ENCODE peak calls at places on chromosomes 2 and 18, in eight cellular contexts. One of them, this sample, is unnamed.

GRCh38 chr2:98935111-98935770 is 784 bp downstream of the CRACDL start:
- DNase-seq in posterior vena cava: no peak
- DNase-seq in HT1080: no peak
- DNase-seq in stimulated activated CD8-positive, alpha-beta memory T cell treated with anti-CD3 and anti-CD28 coated beads, Interleukin-15, amount 100 ng/mL, for 24 hours: no peak
- DNase-seq in tibial artery: no peak
- DNase-seq in AG09319: no peak
- DNase-seq in natural killer cell: no peak
- DNase-seq in body of pancreas: no peak
- DNase-seq in this sample: no peak

GRCh38 chr2:197196737-197197136 is 113.8 kb downstream of the ANKRD44 start:
- DNase-seq in posterior vena cava: no peak
- DNase-seq in HT1080: peak
- DNase-seq in stimulated activated CD8-positive, alpha-beta memory T cell treated with anti-CD3 and anti-CD28 coated beads, Interleukin-15, amount 100 ng/mL, for 24 hours: no peak
- DNase-seq in tibial artery: no peak
- DNase-seq in AG09319: no peak
- DNase-seq in natural killer cell: no peak
- DNase-seq in body of pancreas: no peak
- DNase-seq in this sample: no peak

GRCh38 chr2:221042926-221043325 is 529.2 kb downstream of the EPHA4 start:
- DNase-seq in posterior vena cava: no peak
- DNase-seq in HT1080: peak
- DNase-seq in stimulated activated CD8-positive, alpha-beta memory T cell treated with anti-CD3 and anti-CD28 coated beads, Interleukin-15, amount 100 ng/mL, for 24 hours: no peak
- DNase-seq in tibial artery: no peak
- DNase-seq in AG09319: no peak
- DNase-seq in natural killer cell: no peak
- DNase-seq in body of pancreas: no peak
- DNase-seq in this sample: no peak

GRCh38 chr2:39422700-39423099 is 14.4 kb downstream of the MAP4K3 start:
- DNase-seq in posterior vena cava: no peak
- DNase-seq in HT1080: no peak
- DNase-seq in stimulated activated CD8-positive, alpha-beta memory T cell treated with anti-CD3 and anti-CD28 coated beads, Interleukin-15, amount 100 ng/mL, for 24 hours: no peak
- DNase-seq in tibial artery: no peak
- DNase-seq in AG09319: no peak
- DNase-seq in natural killer cell: no peak
- DNase-seq in body of pancreas: no peak
- DNase-seq in this sample: no peak

GRCh38 chr2:151878655-151879563 is 50.7 kb upstream of the ARL5A start:
- DNase-seq in posterior vena cava: no peak
- DNase-seq in HT1080: peak
- DNase-seq in stimulated activated CD8-positive, alpha-beta memory T cell treated with anti-CD3 and anti-CD28 coated beads, Interleukin-15, amount 100 ng/mL, for 24 hours: no peak
- DNase-seq in tibial artery: no peak
- DNase-seq in AG09319: no peak
- DNase-seq in natural killer cell: no peak
- DNase-seq in body of pancreas: no peak
- DNase-seq in this sample: no peak

GRCh38 chr18:31510319-31510718 is 12.3 kb downstream of the DSG2 start:
- DNase-seq in posterior vena cava: no peak
- DNase-seq in HT1080: peak
- DNase-seq in stimulated activated CD8-positive, alpha-beta memory T cell treated with anti-CD3 and anti-CD28 coated beads, Interleukin-15, amount 100 ng/mL, for 24 hours: no peak
- DNase-seq in tibial artery: no peak
- DNase-seq in AG09319: no peak
- DNase-seq in natural killer cell: no peak
- DNase-seq in body of pancreas: no peak
- DNase-seq in this sample: peak

GRCh38 chr2:25055521-25055920 is 13.6 kb downstream of the EFR3B start:
- DNase-seq in posterior vena cava: no peak
- DNase-seq in HT1080: no peak
- DNase-seq in stimulated activated CD8-positive, alpha-beta memory T cell treated with anti-CD3 and anti-CD28 coated beads, Interleukin-15, amount 100 ng/mL, for 24 hours: no peak
- DNase-seq in tibial artery: no peak
- DNase-seq in AG09319: no peak
- DNase-seq in natural killer cell: no peak
- DNase-seq in body of pancreas: no peak
- DNase-seq in this sample: no peak

GRCh38 chr18:13376841-13377351 is 158.3 kb downstream of the LDLRAD4 start:
- DNase-seq in posterior vena cava: no peak
- DNase-seq in HT1080: no peak
- DNase-seq in stimulated activated CD8-positive, alpha-beta memory T cell treated with anti-CD3 and anti-CD28 coated beads, Interleukin-15, amount 100 ng/mL, for 24 hours: no peak
- DNase-seq in tibial artery: no peak
- DNase-seq in AG09319: no peak
- DNase-seq in natural killer cell: no peak
- DNase-seq in body of pancreas: no peak
- DNase-seq in this sample: no peak